ENCODE peak calls at places on chromosomes 6 and 20, in nine cellular contexts. T, D, Z, X, C, K, O, P and E are unnamed samples.

GRCh38 chr6:125904871-125905270 is 51.7 kb upstream of the HINT3 start:
- DNase-seq in T (peak; percentile 93), D (no peak), Z (no peak), X (no peak), C (peak; percentile 96), K (no peak), O (no peak), P (no peak), E (peak; percentile 94)

GRCh38 chr20:38001173-38001875 is 31.9 kb downstream of the TTI1 start:
- DNase-seq in T (peak; percentile 85), D (peak; percentile 80), Z (no peak), X (no peak), C (peak; percentile 83), K (peak; percentile 76), O (no peak), P (no peak), E (peak; percentile 20)

GRCh38 chr20:25045343-25045712 is 12.6 kb downstream of the ACSS1 start:
- DNase-seq in T (no peak), D (no peak), Z (no peak), X (no peak), C (no peak), K (no peak), O (no peak), P (no peak), E (no peak)

GRCh38 chr6:1604347-1604990 is 5.2 kb upstream of the FOXC1 start:
- DNase-seq in T (peak; percentile 89), D (peak; percentile 35), Z (no peak), X (peak; percentile 80), C (no peak), K (peak; percentile 63), O (peak; percentile 89), P (peak; percentile 55), E (no peak)

GRCh38 chr20:41058007-41058673 is 29.5 kb downstream of the TOP1 start:
- DNase-seq in T (peak; percentile 92), D (peak; percentile 58), Z (peak; percentile 48), X (no peak), C (peak; percentile 95), K (peak; percentile 71), O (peak; percentile 79), P (no peak), E (no peak)

GRCh38 chr6:109349419-109349987 is 32.8 kb downstream of the CD164 start:
- DNase-seq in T (peak; percentile 74), D (peak; percentile 83), Z (peak; percentile 31), X (no peak), C (peak; percentile 85), K (peak; percentile 55), O (peak; percentile 21), P (no peak), E (peak; percentile 73)

GRCh38 chr6:47787620-47788497 is 6.0 kb downstream of the OPN5 start:
- DNase-seq in T (peak; percentile 88), D (peak; percentile 81), Z (peak; percentile 11), X (peak; percentile 54), C (peak; percentile 79), K (peak; percentile 52), O (peak; percentile 68), P (peak; percentile 65), E (peak; percentile 99)

GRCh38 chr6:43737272-43738081 is 32.5 kb upstream of the VEGFA start:
- DNase-seq in T (no peak), D (peak; percentile 72), Z (no peak), X (peak; percentile 67), C (peak; percentile 52), K (no peak), O (no peak), P (no peak), E (peak; percentile 79)

GRCh38 chr6:133953634-133954415 is 801 bp downstream of the TBPL1 start:
- DNase-seq in T (no peak), D (no peak), Z (no peak), X (no peak), C (no peak), K (no peak), O (no peak), P (no peak), E (no peak)

GRCh38 chr6:89350281-89351037 is 2.1 kb downstream of the UBE2J1 start:
- DNase-seq in T (no peak), D (no peak), Z (no peak), X (no peak), C (no peak), K (peak; percentile 92), O (no peak), P (no peak), E (no peak)

GRCh38 chr20:3223937-3224680 is 14.8 kb downstream of the ITPA start:
- DNase-seq in T (no peak), D (no peak), Z (no peak), X (no peak), C (no peak), K (no peak), O (no peak), P (no peak), E (no peak)

GRCh38 chr6:15915508-15916178 is 213.2 kb upstream of the MYLIP start:
- DNase-seq in T (no peak), D (no peak), Z (no peak), X (no peak), C (no peak), K (no peak), O (peak; percentile 81), P (no peak), E (no peak)
- TF ChIP-seq CTCF in T (no peak), D (no peak), Z (no peak), X (no peak), C (no peak), K (no peak), O (no peak), P (no peak), E (no peak)

GRCh38 chr6:122372647-122373046 is 26.8 kb upstream of the HSF2 start:
- DNase-seq in T (no peak), D (peak; percentile 27), Z (no peak), X (no peak), C (peak; percentile 16), K (no peak), O (no peak), P (no peak), E (no peak)
- TF ChIP-seq CTCF in T (peak; percentile 53), D (no peak), Z (no peak), X (peak; percentile 38), C (peak; percentile 29), K (no peak), O (peak; percentile 21), P (peak; percentile 22), E (peak; percentile 44)

GRCh38 chr20:44695295-44696230 is 19.6 kb upstream of the CCN5 start:
- DNase-seq in T (no peak), D (peak; percentile 96), Z (no peak), X (no peak), C (peak; percentile 78), K (peak; percentile 54), O (no peak), P (no peak), E (no peak)
- TF ChIP-seq CTCF in T (no peak), D (no peak), Z (no peak), X (no peak), C (no peak), K (no peak), O (no peak), P (no peak), E (no peak)

GRCh38 chr6:36610041-36610440 is 15.9 kb downstream of the SRSF3 start:
- DNase-seq in T (no peak), D (no peak), Z (no peak), X (no peak), C (no peak), K (no peak), O (no peak), P (no peak), E (no peak)
- TF ChIP-seq CTCF in T (no peak), D (no peak), Z (no peak), X (no peak), C (no peak), K (no peak), O (no peak), P (no peak), E (no peak)

DNA sequence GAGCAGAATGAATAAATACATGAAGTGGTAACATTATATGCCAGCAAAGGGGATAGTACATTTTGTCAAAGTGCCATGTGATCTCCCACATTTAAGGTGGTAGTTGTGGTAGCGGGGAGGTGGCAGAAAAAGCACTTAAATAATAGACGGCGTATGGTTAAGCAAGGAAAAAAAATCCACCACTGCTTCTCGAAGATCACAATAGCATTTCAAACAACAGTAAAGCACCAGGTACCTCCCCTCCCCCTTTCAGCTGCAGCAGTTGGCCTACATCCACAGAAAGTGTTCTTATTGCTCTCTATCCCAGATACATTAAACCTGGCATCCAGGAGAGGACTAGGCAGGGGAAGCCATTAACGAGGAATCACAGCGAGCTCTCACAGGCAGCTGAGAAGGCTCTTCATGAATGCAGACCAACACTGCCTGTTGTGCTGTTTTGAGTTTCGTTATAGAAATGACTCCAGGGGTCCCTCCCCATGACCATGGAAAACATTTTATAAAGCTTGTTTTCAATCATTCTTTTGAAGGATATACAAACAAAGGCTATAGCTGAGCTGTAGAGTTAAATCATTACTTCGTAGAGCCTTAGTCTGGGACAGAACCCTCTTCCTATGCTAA is 11.8 kb downstream of the FYN start:
- DNase-seq in T (no peak), D (no peak), Z (no peak), X (no peak), C (no peak), K (no peak), O (no peak), P (no peak), E (no peak)
- TF ChIP-seq CTCF in T (no peak), D (no peak), Z (no peak), X (no peak), C (no peak), K (no peak), O (no peak), P (no peak), E (no peak)

DNA sequence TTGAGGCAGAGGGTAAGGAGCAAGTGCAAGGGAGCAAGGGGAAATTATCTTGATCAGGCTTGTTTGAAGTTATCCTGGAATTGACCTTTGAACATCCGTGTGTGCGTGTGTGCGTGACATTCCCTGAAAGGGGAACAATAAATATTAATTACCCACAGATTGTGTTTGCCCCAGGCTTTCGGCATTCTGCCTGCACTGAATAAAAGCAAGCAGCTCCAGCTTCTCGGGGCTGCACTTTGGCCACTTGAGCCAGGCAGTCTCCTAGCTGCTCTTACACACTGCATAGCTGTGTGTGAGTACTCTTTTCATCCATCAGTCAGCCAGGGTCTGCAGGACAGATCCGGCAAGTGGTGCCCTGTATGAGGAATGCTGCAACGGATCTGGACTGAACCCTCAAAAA is 107.7 kb upstream of the BTN3A2 start:
- DNase-seq in T (no peak), D (no peak), Z (no peak), X (no peak), C (no peak), K (no peak), O (no peak), P (no peak), E (no peak)
- TF ChIP-seq CTCF in T (no peak), D (no peak), Z (no peak), X (no peak), C (no peak), K (no peak), O (no peak), P (no peak), E (no peak)